ENCODE peak calls at places on chromosomes 4 and X, in four cellular contexts. One of them, this sample, is unnamed.
A peak's percentile ranks its signal among the peaks of the same experiment; 100 is the strongest.

GRCh38 chr4:140866492-140867005 is 110.4 kb upstream of the TBC1D9 start:
- DNase-seq in HepG2: no peak
- DNase-seq in K562: no peak
- DNase-seq in GM12878: no peak
- DNase-seq in this sample: no peak

GRCh38 chr4:79652232-79652631 is 244.2 kb upstream of the GK2 start:
- DNase-seq in HepG2: peak; percentile 58
- DNase-seq in K562: no peak
- DNase-seq in GM12878: no peak
- DNase-seq in this sample: no peak

GRCh38 chrX:129957241-129958099 is 25.0 kb upstream of the BCORL1 start:
- DNase-seq in HepG2: no peak
- DNase-seq in K562: peak; percentile 89
- DNase-seq in GM12878: peak; percentile 34
- DNase-seq in this sample: peak; percentile 85

GRCh38 chrX:120514236-120514635 is 45.1 kb upstream of the LAMP2 start:
- DNase-seq in HepG2: peak; percentile 32
- DNase-seq in K562: peak; percentile 23
- DNase-seq in GM12878: no peak
- DNase-seq in this sample: peak; percentile 51

GRCh38 chrX:153537526-153538295 is 20.3 kb downstream of the ATP2B3 start:
- DNase-seq in HepG2: no peak
- DNase-seq in K562: no peak
- DNase-seq in GM12878: no peak
- DNase-seq in this sample: no peak

GRCh38 chr4:1177274-1178141 is 5.1 kb upstream of the SPON2 start:
- DNase-seq in HepG2: peak; percentile 38
- DNase-seq in K562: no peak
- DNase-seq in GM12878: no peak
- DNase-seq in this sample: no peak

GRCh38 chr4:153502584-153502983 is 36.4 kb downstream of the TMEM131L start:
- DNase-seq in HepG2: no peak
- DNase-seq in K562: no peak
- DNase-seq in GM12878: no peak
- DNase-seq in this sample: no peak

GRCh38 chr4:165052627-165053026 is 1.0 kb upstream of the TRIM75 start:
- DNase-seq in HepG2: no peak
- DNase-seq in K562: no peak
- DNase-seq in GM12878: no peak
- DNase-seq in this sample: no peak

GRCh38 chrX:131366387-131366786 is 77.3 kb upstream of the IGSF1 start:
- DNase-seq in HepG2: peak; percentile 27
- DNase-seq in K562: peak; percentile 9
- DNase-seq in GM12878: no peak
- DNase-seq in this sample: peak; percentile 21

GRCh38 chr4:12852338-12853307 is 631.5 kb downstream of the RAB28 start:
- DNase-seq in HepG2: peak; percentile 76
- DNase-seq in K562: peak; percentile 18
- DNase-seq in GM12878: no peak
- DNase-seq in this sample: peak; percentile 35

GRCh38 chr4:169039271-169039954 is 29.4 kb upstream of the CBR4 start:
- DNase-seq in HepG2: no peak
- DNase-seq in K562: no peak
- DNase-seq in GM12878: no peak
- DNase-seq in this sample: no peak

GRCh38 chrX:37921758-37922157 is 74.4 kb upstream of the DYNLT3 start:
- DNase-seq in HepG2: no peak
- DNase-seq in K562: no peak
- DNase-seq in GM12878: no peak
- DNase-seq in this sample: no peak

GRCh38 chr4:102772738-102773340 is 12.1 kb upstream of the MANBA start:
- DNase-seq in HepG2: no peak
- DNase-seq in K562: no peak
- DNase-seq in GM12878: no peak
- DNase-seq in this sample: no peak

GRCh38 chrX:78659955-78660354 is 827 bp upstream of the RTL3 start:
- DNase-seq in HepG2: no peak
- DNase-seq in K562: no peak
- DNase-seq in GM12878: no peak
- DNase-seq in this sample: no peak

GRCh38 chr4:168098257-168098717 is 6.0 kb downstream of the ANXA10 start:
- DNase-seq in HepG2: no peak
- DNase-seq in K562: no peak
- DNase-seq in GM12878: no peak
- DNase-seq in this sample: no peak

GRCh38 chr4:33107813-33108212 is 2387.6 kb downstream of the PCDH7 start:
- DNase-seq in HepG2: no peak
- DNase-seq in K562: no peak
- DNase-seq in GM12878: no peak
- DNase-seq in this sample: no peak

DNA sequence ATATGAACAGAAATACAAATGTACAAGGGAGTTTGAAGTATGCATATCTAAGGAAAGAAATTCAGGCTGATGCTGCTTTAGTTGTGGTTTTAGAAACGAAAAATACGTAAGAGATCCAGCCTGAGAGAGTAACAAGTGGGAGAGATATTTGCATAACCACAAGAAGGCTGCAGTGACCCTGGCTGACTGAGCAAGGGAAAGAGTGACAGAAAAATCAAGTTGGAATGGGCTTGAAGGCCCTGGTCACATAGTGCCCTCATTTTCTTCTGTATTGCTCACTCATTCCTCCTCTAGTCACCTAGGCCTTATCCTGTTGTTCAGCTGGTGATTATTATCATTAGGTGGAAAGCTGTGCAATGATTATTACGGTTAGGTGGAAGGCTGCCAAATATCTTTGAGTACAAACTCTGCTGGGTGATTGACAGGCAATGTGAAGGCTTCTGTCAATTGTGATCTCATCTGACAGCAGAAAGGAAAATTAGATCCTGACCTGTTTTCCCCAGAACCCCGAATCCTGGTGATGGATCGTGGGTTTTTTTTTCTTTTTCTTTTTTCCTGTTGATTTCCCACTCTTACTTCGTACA is 2384.1 kb downstream of the PCDH7 start:
- DNase-seq in HepG2: no peak
- DNase-seq in K562: no peak
- DNase-seq in GM12878: peak; percentile 2
- DNase-seq in this sample: no peak
- TF ChIP-seq SP1 in HepG2: no peak
- TF ChIP-seq SP1 in K562: no peak
- TF ChIP-seq SP1 in GM12878: no peak
- TF ChIP-seq SP1 in this sample: no peak

DNA sequence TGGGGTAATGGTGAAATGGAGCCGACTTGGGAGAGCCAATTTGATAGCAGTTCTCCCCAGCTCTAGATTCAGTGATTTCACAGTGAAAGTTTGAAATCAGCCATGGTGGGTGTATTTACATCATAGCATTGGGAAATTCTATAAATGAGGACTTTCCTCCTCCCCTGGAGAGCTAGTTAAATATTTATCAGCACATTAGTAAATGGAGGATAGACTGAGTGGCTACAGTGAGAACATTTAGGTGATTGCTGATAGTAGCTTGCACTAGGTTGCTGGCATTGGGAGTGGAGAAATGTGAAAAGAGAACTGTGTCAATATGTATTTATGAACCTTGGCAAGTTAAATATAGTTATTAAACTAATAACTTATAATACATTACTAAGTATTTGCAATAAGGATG is 347.3 kb downstream of the CCSER1 start:
- DNase-seq in HepG2: no peak
- DNase-seq in K562: no peak
- DNase-seq in GM12878: no peak
- DNase-seq in this sample: no peak
- TF ChIP-seq TARDBP in HepG2: no peak
- TF ChIP-seq TARDBP in K562: no peak
- TF ChIP-seq TARDBP in GM12878: no peak
- TF ChIP-seq TARDBP in this sample: no peak

GRCh38 chrX:118345045-118345400 is 883 bp upstream of the WDR44 start:
- DNase-seq in HepG2: no peak
- DNase-seq in K562: no peak
- DNase-seq in GM12878: no peak
- DNase-seq in this sample: no peak

GRCh38 chrX:118348186-118348810 is 2.4 kb downstream of the WDR44 start:
- DNase-seq in HepG2: no peak
- DNase-seq in K562: no peak
- DNase-seq in GM12878: no peak
- DNase-seq in this sample: no peak

GRCh38 chrX:118347131-118347530 is 1.2 kb downstream of the WDR44 start:
- DNase-seq in HepG2: peak; percentile 2
- DNase-seq in K562: peak; percentile 57
- DNase-seq in GM12878: no peak
- DNase-seq in this sample: no peak

GRCh38 chrX:118345401-118346257 is at the start of gene WDR44:
- DNase-seq in HepG2: peak; percentile 89
- DNase-seq in K562: peak; percentile 96
- DNase-seq in GM12878: peak; percentile 82
- DNase-seq in this sample: peak; percentile 95

DNA sequence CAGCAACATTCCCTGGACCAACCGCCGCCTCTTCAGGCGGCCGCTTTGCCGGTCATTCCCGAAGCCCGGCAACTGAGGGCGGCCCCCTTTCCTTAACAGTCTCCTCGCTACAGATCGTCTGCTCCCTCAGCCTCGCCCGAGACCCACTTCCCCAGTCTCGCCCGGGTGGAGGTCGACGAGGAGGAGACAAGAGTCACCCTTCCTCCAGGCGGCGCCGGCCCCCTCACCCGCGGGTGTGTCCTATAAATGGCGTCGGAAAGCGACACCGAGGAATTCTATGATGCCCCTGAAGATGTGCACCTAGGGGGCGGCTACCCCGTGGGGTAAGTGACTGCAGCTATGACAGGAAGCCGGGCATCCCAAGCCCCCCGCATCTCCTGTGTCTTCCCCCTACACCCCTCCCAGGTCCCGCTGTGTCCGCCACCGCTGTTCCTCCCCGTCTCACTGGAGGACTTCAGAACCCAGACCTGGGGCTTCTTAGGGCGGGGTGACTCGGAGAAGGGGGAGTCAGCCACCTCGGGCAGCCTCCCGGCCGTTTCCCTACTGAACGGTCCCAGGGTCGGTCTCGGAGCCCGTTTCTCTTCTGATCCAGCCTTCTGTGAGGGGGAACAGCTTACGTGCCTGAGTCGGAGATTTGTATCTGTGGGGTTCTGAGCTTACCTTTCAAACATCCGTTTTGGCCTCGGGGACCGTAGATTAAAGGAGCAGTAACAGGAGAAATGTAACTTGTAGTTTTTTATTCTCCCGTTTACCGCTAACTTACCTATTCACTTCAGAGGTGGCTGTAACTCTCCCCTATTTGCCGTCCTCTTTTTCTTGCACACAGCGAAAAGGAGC is 570 bp downstream of the WDR44 start:
- DNase-seq in HepG2: peak; percentile 7
- DNase-seq in K562: peak; percentile 53
- DNase-seq in GM12878: no peak
- DNase-seq in this sample: peak; percentile 43
- TF ChIP-seq BHLHE40 in HepG2: no peak
- TF ChIP-seq BHLHE40 in K562: no peak
- TF ChIP-seq BHLHE40 in GM12878: no peak
- TF ChIP-seq BHLHE40 in this sample: no peak

DNA sequence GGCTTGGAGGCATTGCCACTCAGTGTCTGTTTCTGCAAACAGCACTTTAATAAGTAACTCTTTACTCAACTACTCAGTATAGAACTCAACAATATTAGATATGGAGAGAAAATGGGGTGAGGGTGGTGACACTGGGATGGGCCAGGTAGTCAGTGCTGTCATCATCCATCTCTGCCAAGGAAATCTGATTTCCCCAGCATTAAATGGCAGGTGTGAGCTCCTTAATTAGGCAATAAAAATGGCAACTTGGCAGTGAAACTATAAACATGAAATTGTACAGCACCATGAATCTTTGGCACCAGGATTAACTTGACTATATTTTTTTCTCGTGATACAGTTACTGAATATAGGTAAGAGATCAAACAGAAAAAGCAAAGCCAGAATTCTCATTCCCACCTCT is 146.2 kb downstream of the GLRA2 start:
- DNase-seq in HepG2: no peak
- DNase-seq in K562: no peak
- DNase-seq in GM12878: no peak
- DNase-seq in this sample: no peak
- TF ChIP-seq SP1 in HepG2: no peak
- TF ChIP-seq SP1 in K562: no peak
- TF ChIP-seq SP1 in GM12878: no peak
- TF ChIP-seq SP1 in this sample: no peak

GRCh38 chr4:48137766-48138349 is 3.8 kb upstream of the TXK start:
- DNase-seq in HepG2: no peak
- DNase-seq in K562: no peak
- DNase-seq in GM12878: no peak
- DNase-seq in this sample: no peak

GRCh38 chr4:48138511-48138910 is 4.5 kb upstream of the TXK start:
- DNase-seq in HepG2: no peak
- DNase-seq in K562: no peak
- DNase-seq in GM12878: no peak
- DNase-seq in this sample: no peak

GRCh38 chr4:48141048-48141447 is 7.0 kb upstream of the TXK start:
- DNase-seq in HepG2: peak; percentile 20
- DNase-seq in K562: peak; percentile 38
- DNase-seq in GM12878: no peak
- DNase-seq in this sample: peak; percentile 14

GRCh38 chr4:48138936-48139335 is 4.9 kb upstream of the TXK start:
- DNase-seq in HepG2: no peak
- DNase-seq in K562: no peak
- DNase-seq in GM12878: peak; percentile 53
- DNase-seq in this sample: no peak

GRCh38 chr4:48139688-48140087 is 5.6 kb upstream of the TXK start:
- DNase-seq in HepG2: no peak
- DNase-seq in K562: no peak
- DNase-seq in GM12878: no peak
- DNase-seq in this sample: no peak
- TF ChIP-seq TARDBP in HepG2: no peak
- TF ChIP-seq TARDBP in K562: no peak
- TF ChIP-seq TARDBP in GM12878: no peak
- TF ChIP-seq TARDBP in this sample: no peak

DNA sequence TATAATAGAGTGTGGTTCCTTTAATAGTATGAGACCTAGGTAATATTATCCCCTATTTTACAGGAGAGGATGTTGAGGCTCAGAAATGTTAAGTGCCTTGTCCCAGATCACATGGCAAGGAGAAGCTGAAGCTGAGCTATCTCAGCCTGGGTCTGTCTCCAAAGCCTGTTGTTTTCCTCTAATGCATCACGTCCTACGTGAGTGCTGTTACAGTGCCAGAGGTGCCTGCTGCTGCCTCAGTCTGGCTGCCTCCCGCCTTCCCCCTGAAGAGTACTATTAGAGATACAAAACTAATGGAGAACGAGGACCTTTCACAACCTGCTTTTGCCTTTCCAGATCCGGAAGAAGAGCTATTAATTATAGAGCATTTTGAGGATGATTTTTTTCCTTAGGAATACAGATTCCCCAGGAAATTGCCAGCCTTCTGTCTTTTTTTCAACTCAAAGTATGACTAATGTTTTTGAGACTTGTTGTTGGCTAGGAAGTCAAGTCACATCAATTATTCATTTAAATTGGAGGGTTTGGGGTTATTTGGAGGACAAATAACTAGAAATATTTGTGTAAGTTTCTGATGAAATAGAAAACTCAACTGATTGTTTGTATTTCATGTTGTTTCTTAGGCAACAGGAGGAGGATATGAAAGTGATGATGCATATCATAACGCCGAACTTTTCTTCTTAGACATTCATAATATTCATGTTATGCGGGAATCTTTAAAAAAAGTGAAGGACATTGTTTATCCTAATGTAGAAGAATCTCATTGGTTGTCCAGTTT is 43.9 kb upstream of the MTMR1 start:
- DNase-seq in HepG2: no peak
- DNase-seq in K562: no peak
- DNase-seq in GM12878: no peak
- DNase-seq in this sample: no peak
- TF ChIP-seq BHLHE40 in HepG2: no peak
- TF ChIP-seq BHLHE40 in K562: no peak
- TF ChIP-seq BHLHE40 in GM12878: no peak
- TF ChIP-seq BHLHE40 in this sample: no peak

GRCh38 chr4:83285022-83285387 is 407 bp upstream of the COQ2 start:
- DNase-seq in HepG2: no peak
- DNase-seq in K562: peak; percentile 46
- DNase-seq in GM12878: no peak
- DNase-seq in this sample: no peak
- TF ChIP-seq SP1 in HepG2: no peak
- TF ChIP-seq SP1 in K562: no peak
- TF ChIP-seq SP1 in GM12878: no peak
- TF ChIP-seq SP1 in this sample: no peak

This sample was measured in HEK293T.